ENCODE peak calls at places on chromosomes 4 and X, in ten cellular contexts. One of them, this sample, is unnamed.

GRCh38 chr4:5970381-5971076 is 47.7 kb downstream of the C4orf50 start:
- DNase-seq in astrocyte of the cerebellum: no peak
- DNase-seq in right lobe of liver: no peak
- DNase-seq in AG10803: no peak
- DNase-seq in ovary: no peak
- DNase-seq in retinal pigment epithelial cell: no peak
- DNase-seq in upper lobe of right lung: peak; percentile 58
- DNase-seq in esophagus squamous epithelium: no peak
- DNase-seq in GM12878: no peak
- DNase-seq in suprapubic skin: peak; percentile 67
- DNase-seq in this sample: no peak

GRCh38 chr4:42767669-42768068 is 110.8 kb upstream of the ATP8A1 start:
- DNase-seq in GM12878: no peak
- DNase-seq in upper lobe of right lung: no peak
- DNase-seq in right lobe of liver: no peak
- DNase-seq in esophagus squamous epithelium: no peak
- DNase-seq in AG10803: no peak
- DNase-seq in suprapubic skin: no peak
- DNase-seq in retinal pigment epithelial cell: no peak
- DNase-seq in ovary: no peak
- DNase-seq in astrocyte of the cerebellum: no peak
- DNase-seq in this sample: no peak

GRCh38 chrX:31252133-31252532 is 180.3 kb upstream of the FTHL17 start:
- DNase-seq in right lobe of liver: no peak
- DNase-seq in AG10803: no peak
- DNase-seq in ovary: no peak
- DNase-seq in esophagus squamous epithelium: no peak
- DNase-seq in upper lobe of right lung: no peak
- DNase-seq in GM12878: no peak
- DNase-seq in suprapubic skin: no peak
- DNase-seq in retinal pigment epithelial cell: no peak
- DNase-seq in astrocyte of the cerebellum: no peak
- DNase-seq in this sample: no peak

GRCh38 chrX:46710425-46710824 is 48.5 kb downstream of the SLC9A7 start:
- DNase-seq in right lobe of liver: no peak
- DNase-seq in retinal pigment epithelial cell: no peak
- DNase-seq in astrocyte of the cerebellum: no peak
- DNase-seq in ovary: no peak
- DNase-seq in GM12878: no peak
- DNase-seq in suprapubic skin: no peak
- DNase-seq in AG10803: peak; percentile 21
- DNase-seq in upper lobe of right lung: no peak
- DNase-seq in esophagus squamous epithelium: no peak
- DNase-seq in this sample: no peak

GRCh38 chr4:140659935-140660710 is 91.4 kb upstream of the UCP1 start:
- DNase-seq in ovary: no peak
- DNase-seq in esophagus squamous epithelium: no peak
- DNase-seq in GM12878: no peak
- DNase-seq in right lobe of liver: no peak
- DNase-seq in AG10803: no peak
- DNase-seq in retinal pigment epithelial cell: no peak
- DNase-seq in upper lobe of right lung: no peak
- DNase-seq in suprapubic skin: no peak
- DNase-seq in astrocyte of the cerebellum: no peak
- DNase-seq in this sample: no peak

GRCh38 chr4:6128221-6128871 is 72.0 kb downstream of the JAKMIP1 start:
- DNase-seq in suprapubic skin: no peak
- DNase-seq in GM12878: no peak
- DNase-seq in AG10803: no peak
- DNase-seq in retinal pigment epithelial cell: no peak
- DNase-seq in ovary: no peak
- DNase-seq in right lobe of liver: no peak
- DNase-seq in astrocyte of the cerebellum: no peak
- DNase-seq in esophagus squamous epithelium: no peak
- DNase-seq in upper lobe of right lung: no peak
- DNase-seq in this sample: no peak

GRCh38 chr4:9409793-9410192 is 34.4 kb upstream of the DEFB131A start:
- DNase-seq in GM12878: no peak
- DNase-seq in esophagus squamous epithelium: no peak
- DNase-seq in retinal pigment epithelial cell: no peak
- DNase-seq in AG10803: no peak
- DNase-seq in upper lobe of right lung: peak; percentile 57
- DNase-seq in astrocyte of the cerebellum: no peak
- DNase-seq in ovary: no peak
- DNase-seq in suprapubic skin: no peak
- DNase-seq in right lobe of liver: no peak
- DNase-seq in this sample: no peak

GRCh38 chr4:128462104-128462783 is 174.6 kb upstream of the PGRMC2 start:
- DNase-seq in right lobe of liver: no peak
- DNase-seq in AG10803: no peak
- DNase-seq in retinal pigment epithelial cell: no peak
- DNase-seq in astrocyte of the cerebellum: no peak
- DNase-seq in ovary: no peak
- DNase-seq in suprapubic skin: no peak
- DNase-seq in GM12878: no peak
- DNase-seq in upper lobe of right lung: no peak
- DNase-seq in esophagus squamous epithelium: no peak
- DNase-seq in this sample: no peak

GRCh38 chrX:56783450-56783831 is 54.4 kb downstream of the NBDY start:
- DNase-seq in GM12878: peak; percentile 91
- DNase-seq in esophagus squamous epithelium: no peak
- DNase-seq in right lobe of liver: peak; percentile 77
- DNase-seq in retinal pigment epithelial cell: no peak
- DNase-seq in AG10803: no peak
- DNase-seq in astrocyte of the cerebellum: peak; percentile 55
- DNase-seq in suprapubic skin: no peak
- DNase-seq in ovary: peak; percentile 90
- DNase-seq in upper lobe of right lung: no peak
- DNase-seq in this sample: no peak

GRCh38 chrX:25873196-25873595 is 264.9 kb upstream of the MAGEB18 start:
- DNase-seq in AG10803: peak; percentile 11
- DNase-seq in esophagus squamous epithelium: no peak
- DNase-seq in upper lobe of right lung: no peak
- DNase-seq in retinal pigment epithelial cell: peak; percentile 39
- DNase-seq in ovary: no peak
- DNase-seq in suprapubic skin: no peak
- DNase-seq in right lobe of liver: no peak
- DNase-seq in astrocyte of the cerebellum: no peak
- DNase-seq in GM12878: no peak
- DNase-seq in this sample: peak; percentile 64

GRCh38 chrX:281166-281999 is at the start of gene PLCXD1:
- DNase-seq in upper lobe of right lung: peak; percentile 45
- DNase-seq in retinal pigment epithelial cell: no peak
- DNase-seq in ovary: peak; percentile 67
- DNase-seq in right lobe of liver: no peak
- DNase-seq in esophagus squamous epithelium: no peak
- DNase-seq in GM12878: no peak
- DNase-seq in AG10803: no peak
- DNase-seq in astrocyte of the cerebellum: peak; percentile 24
- DNase-seq in suprapubic skin: peak; percentile 78
- DNase-seq in this sample: no peak

GRCh38 chr4:67727124-67727850 is 26.3 kb upstream of the UBA6 start:
- DNase-seq in astrocyte of the cerebellum: peak; percentile 45
- DNase-seq in ovary: no peak
- DNase-seq in retinal pigment epithelial cell: peak; percentile 26
- DNase-seq in upper lobe of right lung: no peak
- DNase-seq in esophagus squamous epithelium: no peak
- DNase-seq in GM12878: no peak
- DNase-seq in right lobe of liver: no peak
- DNase-seq in AG10803: peak; percentile 58
- DNase-seq in suprapubic skin: no peak
- DNase-seq in this sample: peak; percentile 37

DNA sequence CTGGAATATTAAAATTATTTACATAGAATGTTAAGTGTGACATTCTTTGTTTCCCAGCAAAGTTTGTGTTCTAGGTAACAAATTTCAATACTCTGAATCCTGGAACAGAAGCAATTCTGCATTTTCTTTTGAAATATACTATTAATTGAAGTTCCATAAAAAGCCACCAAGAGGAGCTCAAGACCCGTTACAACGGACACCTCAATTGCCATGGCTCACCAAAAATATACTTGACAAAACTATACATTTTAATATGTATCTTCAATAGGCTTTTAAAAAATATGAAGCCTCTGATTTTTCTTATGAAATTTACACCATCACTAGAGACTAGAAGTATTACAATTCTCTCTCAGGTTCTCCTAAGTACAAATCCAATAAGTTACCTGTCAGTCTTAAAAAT is 111.4 kb downstream of the NYX start:
- DNase-seq in suprapubic skin: no peak
- DNase-seq in retinal pigment epithelial cell: no peak
- DNase-seq in ovary: no peak
- DNase-seq in GM12878: no peak
- DNase-seq in astrocyte of the cerebellum: no peak
- DNase-seq in esophagus squamous epithelium: no peak
- DNase-seq in upper lobe of right lung: no peak
- DNase-seq in AG10803: peak; percentile 20
- DNase-seq in right lobe of liver: no peak
- DNase-seq in this sample: no peak
- TF ChIP-seq CTCF in suprapubic skin: no peak
- TF ChIP-seq CTCF in retinal pigment epithelial cell: peak; percentile 37
- TF ChIP-seq CTCF in ovary: peak; percentile 27
- TF ChIP-seq CTCF in GM12878: peak; percentile 42
- TF ChIP-seq CTCF in astrocyte of the cerebellum: peak; percentile 31
- TF ChIP-seq CTCF in esophagus squamous epithelium: no peak
- TF ChIP-seq CTCF in upper lobe of right lung: peak; percentile 43
- TF ChIP-seq CTCF in AG10803: peak; percentile 49
- TF ChIP-seq CTCF in right lobe of liver: peak; percentile 33
- TF ChIP-seq CTCF in this sample: peak; percentile 46

GRCh38 chr4:7339751-7340552 is 94.8 kb downstream of the PSAPL1 start:
- DNase-seq in ovary: no peak
- DNase-seq in upper lobe of right lung: peak; percentile 49
- DNase-seq in suprapubic skin: no peak
- DNase-seq in esophagus squamous epithelium: no peak
- DNase-seq in GM12878: no peak
- DNase-seq in retinal pigment epithelial cell: no peak
- DNase-seq in right lobe of liver: no peak
- DNase-seq in AG10803: no peak
- DNase-seq in astrocyte of the cerebellum: no peak
- DNase-seq in this sample: no peak
- H3K4me3 ChIP-seq in ovary: no peak overlapping the region
- H3K4me3 ChIP-seq in upper lobe of right lung: no peak overlapping the region
- H3K4me3 ChIP-seq in suprapubic skin: no peak overlapping the region
- H3K4me3 ChIP-seq in esophagus squamous epithelium: no peak overlapping the region
- H3K4me3 ChIP-seq in GM12878: no peak overlapping the region
- H3K4me3 ChIP-seq in retinal pigment epithelial cell: no peak overlapping the region
- H3K4me3 ChIP-seq in right lobe of liver: no peak overlapping the region
- H3K4me3 ChIP-seq in AG10803: no peak overlapping the region
- H3K4me3 ChIP-seq in astrocyte of the cerebellum: no peak overlapping the region
- H3K4me3 ChIP-seq in this sample: no peak overlapping the region

GRCh38 chr4:112282860-112283667 is 2.6 kb downstream of the TIFA start:
- DNase-seq in astrocyte of the cerebellum: no peak
- DNase-seq in upper lobe of right lung: no peak
- DNase-seq in GM12878: no peak
- DNase-seq in right lobe of liver: no peak
- DNase-seq in suprapubic skin: no peak
- DNase-seq in retinal pigment epithelial cell: no peak
- DNase-seq in esophagus squamous epithelium: no peak
- DNase-seq in AG10803: no peak
- DNase-seq in ovary: no peak
- DNase-seq in this sample: no peak
- TF ChIP-seq CTCF in astrocyte of the cerebellum: no peak
- TF ChIP-seq CTCF in upper lobe of right lung: no peak
- TF ChIP-seq CTCF in GM12878: no peak
- TF ChIP-seq CTCF in right lobe of liver: no peak
- TF ChIP-seq CTCF in suprapubic skin: no peak
- TF ChIP-seq CTCF in retinal pigment epithelial cell: no peak
- TF ChIP-seq CTCF in esophagus squamous epithelium: no peak
- TF ChIP-seq CTCF in AG10803: no peak
- TF ChIP-seq CTCF in ovary: no peak
- TF ChIP-seq CTCF in this sample: no peak

GRCh38 chr4:139556071-139556734 is at the start of gene SETD7:
- DNase-seq in GM12878: no peak
- DNase-seq in astrocyte of the cerebellum: peak; percentile 43
- DNase-seq in right lobe of liver: peak; percentile 82
- DNase-seq in upper lobe of right lung: peak; percentile 88
- DNase-seq in ovary: peak; percentile 85
- DNase-seq in AG10803: peak; percentile 83
- DNase-seq in retinal pigment epithelial cell: no peak
- DNase-seq in esophagus squamous epithelium: peak; percentile 45
- DNase-seq in suprapubic skin: peak; percentile 90
- DNase-seq in this sample: no peak

GRCh38 chr4:139558235-139559094 is 2.4 kb upstream of the SETD7 start:
- DNase-seq in astrocyte of the cerebellum: no peak
- DNase-seq in suprapubic skin: no peak
- DNase-seq in retinal pigment epithelial cell: no peak
- DNase-seq in AG10803: no peak
- DNase-seq in right lobe of liver: no peak
- DNase-seq in esophagus squamous epithelium: no peak
- DNase-seq in GM12878: no peak
- DNase-seq in ovary: no peak
- DNase-seq in upper lobe of right lung: no peak
- DNase-seq in this sample: no peak

GRCh38 chr4:139555705-139556070 is 331 bp downstream of the SETD7 start:
- DNase-seq in retinal pigment epithelial cell: no peak
- DNase-seq in GM12878: no peak
- DNase-seq in ovary: peak; percentile 77
- DNase-seq in suprapubic skin: peak; percentile 83
- DNase-seq in right lobe of liver: peak; percentile 75
- DNase-seq in astrocyte of the cerebellum: no peak
- DNase-seq in upper lobe of right lung: peak; percentile 87
- DNase-seq in AG10803: no peak
- DNase-seq in esophagus squamous epithelium: no peak
- DNase-seq in this sample: no peak

GRCh38 chr4:139557506-139558110 is 1.6 kb upstream of the SETD7 start:
- DNase-seq in esophagus squamous epithelium: no peak
- DNase-seq in astrocyte of the cerebellum: no peak
- DNase-seq in upper lobe of right lung: no peak
- DNase-seq in GM12878: no peak
- DNase-seq in ovary: no peak
- DNase-seq in retinal pigment epithelial cell: no peak
- DNase-seq in right lobe of liver: no peak
- DNase-seq in AG10803: no peak
- DNase-seq in suprapubic skin: no peak
- DNase-seq in this sample: no peak

DNA sequence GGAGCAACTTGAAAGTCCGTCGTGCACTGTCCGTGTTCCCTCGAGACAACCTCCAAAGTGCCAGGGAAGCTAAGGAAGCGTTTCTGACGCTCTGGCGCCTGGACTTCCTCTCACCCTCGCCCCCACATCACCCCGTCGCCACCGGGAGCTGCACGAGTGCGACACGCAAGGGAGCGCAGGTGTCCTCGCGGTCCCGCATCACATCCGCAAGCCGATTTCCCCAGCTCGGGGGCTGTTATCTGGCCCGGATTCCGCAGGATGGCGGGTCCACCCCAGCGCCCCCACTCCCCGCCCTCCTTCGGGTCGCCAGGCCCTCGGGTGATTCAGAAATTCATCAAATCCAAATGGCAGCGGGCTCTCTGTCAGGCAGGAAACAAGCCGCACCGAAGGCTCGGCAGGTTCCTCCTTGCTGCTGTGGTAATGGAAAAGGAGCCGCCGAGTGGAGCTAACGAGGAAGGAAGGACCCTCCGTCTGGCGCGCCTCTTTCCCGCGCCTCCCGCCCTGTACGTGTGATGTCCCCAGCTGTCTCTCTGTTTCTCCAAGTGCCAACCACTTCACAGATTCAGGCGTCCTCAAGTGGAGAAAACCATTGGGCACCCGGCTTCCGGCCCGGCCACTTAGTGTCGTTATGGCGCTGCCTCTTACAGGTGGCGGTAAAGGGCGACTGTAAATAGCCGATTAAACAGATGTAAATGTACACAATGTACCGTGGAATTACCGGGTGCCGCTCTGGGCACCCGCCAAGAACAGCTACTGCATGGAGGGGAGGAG is 901 bp upstream of the SETD7 start:
- DNase-seq in upper lobe of right lung: peak; percentile 86
- DNase-seq in retinal pigment epithelial cell: no peak
- DNase-seq in esophagus squamous epithelium: peak; percentile 11
- DNase-seq in GM12878: no peak
- DNase-seq in AG10803: no peak
- DNase-seq in suprapubic skin: peak; percentile 82
- DNase-seq in right lobe of liver: peak; percentile 76
- DNase-seq in astrocyte of the cerebellum: no peak
- DNase-seq in ovary: no peak
- DNase-seq in this sample: no peak
- H3K4me3 ChIP-seq in upper lobe of right lung: peak overlapping the region; percentile 94
- H3K4me3 ChIP-seq in retinal pigment epithelial cell: peak overlapping the region; percentile 78
- H3K4me3 ChIP-seq in esophagus squamous epithelium: peak overlapping the region; percentile 78
- H3K4me3 ChIP-seq in GM12878: peak overlapping the region; percentile 74
- H3K4me3 ChIP-seq in AG10803: peak overlapping the region; percentile 88
- H3K4me3 ChIP-seq in suprapubic skin: peak overlapping the region; percentile 91
- H3K4me3 ChIP-seq in right lobe of liver: peak overlapping the region; percentile 93
- H3K4me3 ChIP-seq in astrocyte of the cerebellum: peak overlapping the region; percentile 69
- H3K4me3 ChIP-seq in ovary: peak overlapping the region; percentile 82
- H3K4me3 ChIP-seq in this sample: peak overlapping the region; percentile 69

This sample was measured in epithelial cell of proximal tubule.